ENCODE peak calls at places on chromosomes 4 and X, in nine cellular contexts. Y is MV-4-11; F is left lung; Q is endothelial cell of umbilical vein; T is activated CD4-positive, alpha-beta T cell treated with anti-CD3 and anti-CD28 coated beads, Interleukin-2, amount 50 U/mL, for 24 hours; V is anterior cingulate cortex; G is A549; S is H7; J is T-helper 2 cell. O is an unnamed sample.

GRCh38 chr4:38930199-38930598 is 62.6 kb downstream of the FAM114A1 start:
- DNase-seq in Y (no peak), F (no peak), Q (no peak), T (no peak), V (no peak), G (no peak), S (peak; percentile 19), J (no peak), O (no peak)

GRCh38 chr4:86493460-86493859 is 100.7 kb upstream of the PTPN13 start:
- DNase-seq in Y (peak; percentile 71), F (no peak), Q (no peak), T (no peak), V (no peak), G (no peak), S (no peak), J (no peak), O (no peak)

GRCh38 chr4:92175250-92175649 is 128.5 kb upstream of the GRID2 start:
- DNase-seq in Y (no peak), F (no peak), Q (no peak), T (no peak), V (no peak), G (no peak), S (no peak), J (no peak), O (no peak)

GRCh38 chr4:185936650-185937376 is 124.8 kb upstream of the SORBS2 start:
- DNase-seq in Y (no peak), F (no peak), Q (no peak), T (no peak), V (no peak), G (no peak), S (no peak), J (no peak), O (no peak)

GRCh38 chr4:38869511-38869910 is 1.9 kb downstream of the FAM114A1 start:
- DNase-seq in Y (no peak), F (no peak), Q (peak; percentile 17), T (no peak), V (no peak), G (no peak), S (no peak), J (no peak), O (no peak)

GRCh38 chrX:155874571-155875244 is 6.4 kb upstream of the VAMP7 start:
- DNase-seq in Y (no peak), F (peak; percentile 33), Q (no peak), T (no peak), V (no peak), G (no peak), S (no peak), J (no peak), O (no peak)

GRCh38 chr4:128468485-128468989 is 180.9 kb upstream of the PGRMC2 start:
- DNase-seq in Y (no peak), F (no peak), Q (peak; percentile 90), T (no peak), V (no peak), G (no peak), S (no peak), J (no peak), O (no peak)

GRCh38 chr4:69546121-69546520 is 50.4 kb upstream of the UGT2B4 start:
- DNase-seq in Y (peak; percentile 91), F (no peak), Q (no peak), T (no peak), V (no peak), G (no peak), S (no peak), J (no peak), O (no peak)

O was measured in glutamatergic neuron.